ENCODE peak calls at places on chromosomes 2 and 18, in ten cellular contexts. D is gastrocnemius medialis, X is breast epithelium, Y is transverse colon, A is testis, P is adrenal gland, I is A549, F is esophagus squamous epithelium, K is endothelial cell of umbilical vein, L is HCT116. O is an unnamed sample.

GRCh38 chr2:67760995-67761394 is 301.8 kb downstream of the C1D start:
- DNase-seq in L (no peak), K (no peak), F (no peak), D (no peak), I (no peak), A (no peak), Y (no peak), P (no peak), X (no peak), O (no peak)

GRCh38 chr2:24924266-24924665 is 4.2 kb upstream of the ADCY3 start:
- DNase-seq in D (no peak), I (no peak), F (no peak), K (no peak), A (no peak), L (no peak), Y (no peak), X (no peak), P (no peak), O (no peak)

GRCh38 chr2:172373761-172374160 is 53.6 kb upstream of the ITGA6 start:
- DNase-seq in L (no peak), I (no peak), K (no peak), F (no peak), P (no peak), Y (no peak), A (no peak), D (no peak), X (no peak), O (no peak)

GRCh38 chr18:711330-711692 is 1.1 kb downstream of the ENOSF1 start:
- DNase-seq in F (no peak), P (no peak), Y (peak; percentile 13), A (no peak), I (peak; percentile 12), K (no peak), D (no peak), L (no peak), X (no peak), O (no peak)

GRCh38 chr2:168455692-168456525 is at the start of gene CERS6:
- DNase-seq in I (peak; percentile 92), X (peak; percentile 91), A (peak; percentile 96), D (peak; percentile 94), P (peak; percentile 98), L (peak; percentile 79), Y (peak; percentile 96), K (peak; percentile 92), F (peak; percentile 54), O (peak; percentile 93)

GRCh38 chr2:47225061-47225783 is 70.1 kb upstream of the STPG4 start:
- DNase-seq in P (peak; percentile 91), I (peak; percentile 51), Y (peak; percentile 59), A (peak; percentile 33), X (no peak), F (no peak), K (peak; percentile 88), L (peak; percentile 3), D (peak; percentile 78), O (no peak)

GRCh38 chr2:1502891-1503304 is 89.6 kb downstream of the TPO start:
- DNase-seq in X (no peak), A (no peak), L (no peak), I (no peak), F (no peak), P (no peak), D (no peak), K (no peak), Y (no peak), O (no peak)

GRCh38 chr2:32430804-32431203 is 74.0 kb downstream of the BIRC6 start:
- DNase-seq in A (no peak), X (no peak), L (no peak), P (no peak), I (no peak), Y (no peak), K (no peak), D (no peak), F (no peak), O (no peak)

GRCh38 chr2:55482186-55482945 is 37.2 kb upstream of the CFAP36 start:
- DNase-seq in D (no peak), K (peak; percentile 83), P (no peak), F (no peak), X (no peak), A (no peak), L (no peak), I (peak; percentile 71), Y (no peak), O (no peak)

GRCh38 chr2:170361359-170361936 is 183.5 kb downstream of the MYO3B start:
- DNase-seq in Y (peak; percentile 38), I (peak; percentile 64), F (no peak), X (no peak), P (peak; percentile 80), A (peak; percentile 70), K (peak; percentile 75), L (peak; percentile 47), D (peak; percentile 6), O (no peak)

GRCh38 chr2:177161741-177162440 is 50.7 kb upstream of the HNRNPA3 start:
- DNase-seq in I (peak; percentile 44), D (no peak), L (no peak), X (no peak), K (peak; percentile 51), P (peak; percentile 61), A (no peak), Y (no peak), F (no peak), O (no peak)

GRCh38 chr2:196750291-196750923 is 49.1 kb downstream of the GTF3C3 start:
- DNase-seq in L (no peak), A (no peak), F (no peak), Y (no peak), X (no peak), K (no peak), D (no peak), P (no peak), I (no peak), O (no peak)

GRCh38 chr2:205780645-205781044 is 98.3 kb downstream of the NRP2 start:
- DNase-seq in X (no peak), Y (no peak), P (no peak), A (no peak), L (no peak), K (no peak), I (no peak), D (no peak), F (no peak), O (no peak)

GRCh38 chr18:25310045-25310444 is 41.9 kb downstream of the ZNF521 start:
- DNase-seq in K (peak; percentile 75), L (peak; percentile 7), D (no peak), F (no peak), A (no peak), P (no peak), X (no peak), Y (no peak), I (no peak), O (no peak)

GRCh38 chr2:159516241-159516758 is 100.0 kb downstream of the BAZ2B start:
- DNase-seq in Y (peak; percentile 23), X (no peak), K (peak; percentile 77), I (peak; percentile 67), F (no peak), D (peak; percentile 10), L (peak; percentile 78), A (peak; percentile 24), P (no peak), O (no peak)

GRCh38 chr2:133286326-133286922 is 281.8 kb downstream of the NCKAP5 start:
- DNase-seq in X (no peak), P (no peak), A (no peak), K (no peak), D (no peak), L (no peak), Y (no peak), F (no peak), I (no peak), O (no peak)
- TF ChIP-seq CTCF in X (peak; percentile 19), P (no peak), A (peak; percentile 14), K (no peak), D (no peak), L (no peak), Y (no peak), F (no peak), I (no peak), O (no peak)

DNA sequence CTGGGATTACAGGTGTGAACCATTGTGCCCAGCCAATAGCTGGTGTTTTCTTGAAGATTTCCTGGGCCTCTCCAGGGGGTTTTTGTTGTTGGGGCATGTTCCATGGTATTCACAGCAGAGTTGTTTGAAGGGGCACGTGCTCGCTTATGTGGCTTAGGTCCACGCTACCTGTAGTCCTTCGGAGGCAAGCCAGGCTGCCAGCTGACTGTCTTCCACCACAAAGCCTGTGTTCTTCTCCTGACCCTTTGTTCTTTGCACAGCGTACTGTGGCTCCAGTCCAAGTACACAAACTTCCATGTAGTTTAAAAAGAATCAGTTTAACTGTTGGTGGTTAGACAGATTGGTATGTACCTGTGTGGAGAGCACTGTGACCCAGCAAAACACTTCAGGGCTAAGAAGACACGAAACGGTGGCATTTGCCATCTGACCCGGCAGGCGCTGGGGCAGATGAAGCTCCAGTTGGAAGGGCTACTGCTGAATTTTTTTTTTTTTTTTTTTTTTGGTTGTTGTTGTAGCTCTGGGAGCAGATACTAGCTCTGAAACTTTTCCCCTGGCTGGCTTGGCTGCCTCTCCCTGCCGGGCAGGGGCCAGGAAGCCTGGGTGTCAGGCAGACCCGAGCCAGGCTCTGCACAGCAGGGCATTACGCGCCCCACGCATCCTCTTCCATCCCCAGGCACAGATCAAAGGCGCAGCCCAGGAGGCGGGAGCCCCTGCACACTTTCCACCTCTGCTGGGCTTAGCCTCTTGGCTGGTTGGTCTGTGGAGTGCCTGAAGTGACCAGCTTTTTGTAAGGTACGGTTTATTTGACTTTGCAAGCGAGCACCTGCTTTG is 5.7 kb downstream of the GREB1 start:
- DNase-seq in D (peak; percentile 20), A (peak; percentile 90), L (no peak), X (peak; percentile 71), I (no peak), F (no peak), Y (peak; percentile 21), K (no peak), P (peak; percentile 50), O (no peak)
- TF ChIP-seq POLR2A in D (no peak), A (no peak), L (no peak), X (no peak), I (no peak), F (no peak), Y (no peak), K (no peak), P (no peak), O (no peak)

GRCh38 chr2:241315183-241315878 is at the start of gene HDLBP:
- DNase-seq in A (peak; percentile 99), F (peak; percentile 94), X (peak; percentile 99), K (peak; percentile 99), L (peak; percentile 97), Y (peak; percentile 100), I (peak; percentile 99), P (peak; percentile 100), D (peak; percentile 98), O (peak; percentile 98)
- H3K4me3 ChIP-seq in A (peak within 1 kb of the TSS; percentile 90), F (peak within 1 kb of the TSS; percentile 83), X (peak within 1 kb of the TSS; percentile 90), K (peak within 1 kb of the TSS; percentile 67), L (peak within 1 kb of the TSS; percentile 94), Y (peak within 1 kb of the TSS; percentile 85), I (peak within 1 kb of the TSS; percentile 76), P (peak within 1 kb of the TSS; percentile 81), D (peak within 1 kb of the TSS; percentile 67), O (peak within 1 kb of the TSS; percentile 87)

DNA sequence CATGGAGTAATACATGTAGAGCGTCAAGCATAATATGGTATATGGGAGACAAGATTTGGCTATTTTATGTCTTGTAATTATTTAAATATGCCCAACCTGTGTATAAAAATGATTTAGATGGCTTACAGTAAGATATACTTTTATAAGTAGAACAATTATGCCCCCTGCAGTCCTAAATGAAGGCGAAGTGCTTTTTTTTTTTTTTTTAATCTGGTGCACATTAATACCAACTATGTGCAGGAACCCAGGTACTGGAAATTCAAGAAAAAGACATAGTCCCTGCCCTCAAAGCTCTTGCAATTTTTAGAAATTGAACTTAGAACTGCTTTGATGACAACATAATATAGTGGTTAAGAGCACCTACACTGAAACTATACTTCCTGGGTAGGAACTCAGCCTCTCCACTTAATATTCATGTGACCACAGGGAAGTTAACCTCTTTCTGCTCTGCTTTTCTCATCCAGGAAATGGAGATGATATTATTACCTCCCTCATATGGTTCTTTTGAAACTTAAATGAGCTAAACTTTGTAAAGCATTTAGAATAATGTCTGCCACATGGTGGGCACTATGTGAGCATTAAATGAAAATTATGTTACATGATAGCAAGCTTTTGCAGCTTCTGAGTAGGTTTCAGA is 38.1 kb downstream of the AFTPH start:
- DNase-seq in I (peak; percentile 41), F (no peak), L (peak; percentile 10), D (no peak), X (no peak), P (no peak), A (no peak), K (peak; percentile 57), Y (no peak), O (no peak)
- TF ChIP-seq CTCF in I (peak; percentile 72), F (peak; percentile 15), L (peak; percentile 59), D (no peak), X (peak; percentile 32), P (peak; percentile 59), A (peak; percentile 20), K (peak; percentile 7), Y (peak; percentile 36), O (no peak)